ENCODE peak calls at places on chromosomes 13 and 19, in eight cellular contexts. U is fibroblast of lung, Y is Peyer's patch, E is mucosa of descending colon, O is ascending aorta, G is pancreas, S is body of pancreas, P is psoas muscle. B is an unnamed sample.
A peak's percentile ranks its signal among the peaks of the same experiment; 100 is the strongest.

GRCh38 chr13:28819748-28820098 is 416 bp upstream of the MTUS2 start:
- DNase-seq in U (peak; percentile 30), S (peak; percentile 60), E (no peak), O (peak; percentile 76), P (no peak), Y (peak; percentile 65), G (peak; percentile 74), B (peak; percentile 46)

GRCh38 chr13:86002921-86003488 is 203.8 kb upstream of the SLITRK6 start:
- DNase-seq in O (no peak), U (no peak), S (no peak), P (no peak), G (no peak), E (no peak), Y (no peak), B (no peak)

GRCh38 chr13:45296259-45296658 is 44.7 kb downstream of the TPT1 start:
- DNase-seq in O (no peak), P (no peak), Y (no peak), U (no peak), G (no peak), S (no peak), E (no peak), B (no peak)

GRCh38 chr19:42280761-42281174 is 11.7 kb downstream of the CIC start:
- DNase-seq in E (no peak), Y (no peak), O (peak; percentile 92), S (no peak), U (peak; percentile 76), P (peak; percentile 78), G (no peak), B (peak; percentile 82)

GRCh38 chr19:48818234-48818823 is 7.5 kb upstream of the BCAT2 start:
- DNase-seq in O (no peak), P (no peak), G (peak; percentile 89), Y (no peak), S (peak; percentile 97), E (peak; percentile 70), U (no peak), B (no peak)

GRCh38 chr13:48783831-48784230 is 130.1 kb downstream of the CYSLTR2 start:
- DNase-seq in E (no peak), Y (no peak), S (no peak), U (no peak), O (no peak), P (no peak), G (no peak), B (no peak)

GRCh38 chr13:113105032-113105993 is at the start of gene F7:
- DNase-seq in O (no peak), P (no peak), Y (no peak), G (peak; percentile 46), U (no peak), E (no peak), S (peak; percentile 27), B (no peak)

GRCh38 chr13:43374621-43375020 is 351.2 kb downstream of the DNAJC15 start:
- DNase-seq in E (no peak), O (no peak), S (peak; percentile 22), Y (no peak), P (no peak), G (no peak), U (peak; percentile 89), B (no peak)

GRCh38 chr19:43704002-43704705 is 11.7 kb upstream of the IRGC start:
- DNase-seq in G (no peak), O (no peak), P (no peak), Y (no peak), E (no peak), U (no peak), S (no peak), B (no peak)

GRCh38 chr19:1568320-1569019 is at the start of gene MEX3D:
- DNase-seq in O (peak; percentile 85), G (peak; percentile 88), E (peak; percentile 83), S (peak; percentile 78), U (peak; percentile 43), Y (peak; percentile 85), P (peak; percentile 88), B (peak; percentile 85)

GRCh38 chr13:111211789-111212516 is 96.8 kb downstream of the ARHGEF7 start:
- DNase-seq in E (no peak), P (no peak), U (peak; percentile 93), O (peak; percentile 63), Y (no peak), S (no peak), G (no peak), B (no peak)

GRCh38 chr13:22050951-22051563 is 380.2 kb downstream of the FGF9 start:
- DNase-seq in G (no peak), U (no peak), E (no peak), Y (no peak), P (no peak), S (no peak), O (no peak), B (peak; percentile 43)

GRCh38 chr13:108624108-108624507 is 5.3 kb upstream of the MYO16 start:
- DNase-seq in P (no peak), G (no peak), O (no peak), U (no peak), E (no peak), Y (no peak), S (no peak), B (no peak)

GRCh38 chr13:64930636-64931035 is 2299.5 kb downstream of the PCDH9 start:
- DNase-seq in O (no peak), E (no peak), P (no peak), G (no peak), S (no peak), Y (no peak), U (no peak), B (no peak)
- H3K4me1 ChIP-seq in O (no peaks in the 10 kb centered on the region), E (no peaks in the 10 kb centered on the region), P (no peaks in the 10 kb centered on the region), G (no peaks in the 10 kb centered on the region), S (no peaks in the 10 kb centered on the region), Y (no peaks in the 10 kb centered on the region), U (no peaks in the 10 kb centered on the region), B (no peaks in the 10 kb centered on the region)

GRCh38 chr19:47272448-47273312 is 2.0 kb upstream of the INAFM1 start:
- DNase-seq in G (no peak), O (peak; percentile 78), S (peak; percentile 57), E (no peak), P (no peak), Y (no peak), U (peak; percentile 35), B (peak; percentile 36)
- TF ChIP-seq CTCF in G (no peak), O (no peak), S (no peak), E (no peak), P (no peak), Y (no peak), U (no peak), B (no peak)

GRCh38 chr13:23631676-23632622 is 61.7 kb downstream of the TNFRSF19 start:
- DNase-seq in G (no peak), U (no peak), P (no peak), O (no peak), E (no peak), Y (no peak), S (no peak), B (no peak)

GRCh38 chr13:23630349-23631093 is 60.3 kb downstream of the TNFRSF19 start:
- DNase-seq in S (no peak), G (no peak), E (no peak), U (peak; percentile 62), Y (no peak), O (no peak), P (no peak), B (no peak)

GRCh38 chr13:23628250-23628649 is 58.0 kb downstream of the TNFRSF19 start:
- DNase-seq in S (no peak), Y (no peak), G (no peak), E (no peak), P (no peak), U (no peak), O (no peak), B (no peak)

GRCh38 chr13:23628765-23629565 is 58.8 kb downstream of the TNFRSF19 start:
- DNase-seq in U (peak; percentile 45), E (no peak), G (no peak), P (no peak), S (no peak), Y (no peak), O (no peak), B (no peak)

DNA sequence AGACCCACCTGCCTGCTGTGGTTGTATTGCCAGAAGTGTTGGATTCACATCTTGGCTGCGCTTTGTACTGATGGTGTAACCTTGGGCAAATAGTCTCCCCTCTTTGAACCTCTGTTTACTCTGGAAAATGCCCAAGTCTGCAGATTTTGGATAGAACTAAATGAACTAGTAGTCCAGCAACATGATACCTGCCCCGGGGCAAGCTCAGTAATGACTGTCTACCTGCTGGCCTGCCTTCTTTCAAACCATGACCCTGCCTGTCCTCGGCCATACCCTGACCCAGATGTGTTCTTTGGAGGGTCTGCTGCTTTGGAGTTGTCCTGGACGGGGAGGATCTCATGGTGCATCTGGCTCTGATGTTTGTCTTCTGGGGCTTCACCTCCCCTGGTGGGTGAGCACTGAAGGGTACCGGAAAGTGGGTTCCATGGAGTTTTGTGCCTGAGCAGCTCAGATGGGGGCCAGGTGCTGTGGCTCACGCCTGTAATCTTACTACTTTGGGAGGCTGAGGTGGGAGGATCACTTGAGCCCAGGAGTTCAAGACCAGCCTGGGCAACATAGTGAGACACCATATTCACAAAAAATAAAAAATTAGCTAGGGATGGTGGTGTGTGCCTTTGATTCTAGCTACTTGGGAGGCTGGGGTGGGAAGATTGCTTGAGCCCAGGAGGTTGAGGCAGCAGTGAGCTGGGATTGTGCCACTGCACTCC is 59.5 kb downstream of the TNFRSF19 start:
- DNase-seq in G (no peak), E (no peak), O (no peak), S (peak; percentile 48), P (no peak), Y (no peak), U (no peak), B (no peak)
- H3K4me1 ChIP-seq in G (peaks cover 29% of the 10 kb centered on the region), E (no peaks in the 10 kb centered on the region), O (no peaks in the 10 kb centered on the region), S (peaks cover 31% of the 10 kb centered on the region), P (no peaks in the 10 kb centered on the region), Y (no peaks in the 10 kb centered on the region), U (no peaks in the 10 kb centered on the region), B (peaks cover 6% of the 10 kb centered on the region)

GRCh38 chr13:41848435-41849255 is 112.3 kb downstream of the VWA8 start:
- DNase-seq in E (no peak), P (no peak), U (peak; percentile 74), O (no peak), Y (no peak), S (no peak), G (no peak), B (peak; percentile 3)
- TF ChIP-seq CTCF in E (no peak), P (no peak), U (peak; percentile 14), O (no peak), Y (no peak), S (no peak), G (no peak), B (no peak)

GRCh38 chr19:6739884-6740588 is 556 bp downstream of the TRIP10 start:
- DNase-seq in O (no peak), P (peak; percentile 91), S (peak; percentile 50), U (no peak), G (peak; percentile 87), E (no peak), Y (peak; percentile 57), B (peak; percentile 62)
- H3K4me1 ChIP-seq in O (peaks cover 50% of the 10 kb centered on the region), P (peaks cover 55% of the 10 kb centered on the region), S (peaks cover 55% of the 10 kb centered on the region), U (peaks cover 30% of the 10 kb centered on the region), G (peaks cover 27% of the 10 kb centered on the region), E (peaks cover 38% of the 10 kb centered on the region), Y (peaks cover 49% of the 10 kb centered on the region), B (peaks cover 56% of the 10 kb centered on the region)

GRCh38 chr19:18594096-18594823 is 5.7 kb downstream of the REX1BD start:
- DNase-seq in Y (peak; percentile 80), O (peak; percentile 87), P (peak; percentile 87), E (peak; percentile 80), G (peak; percentile 87), U (peak; percentile 73), S (peak; percentile 80), B (peak; percentile 85)
- TF ChIP-seq CTCF in Y (peak; percentile 93), O (peak; percentile 94), P (peak; percentile 84), E (peak; percentile 84), G (peak; percentile 89), U (peak; percentile 62), S (peak; percentile 60), B (peak; percentile 36)

B was measured in adrenal gland.